ENCODE peak calls at places on chromosome X, in six cellular contexts. L, Z, J, O, X and M are unnamed samples.

GRCh38 chrX:153245288-153245731 is 66.2 kb downstream of the MAGEA1 start:
- DNase-seq in L (no peak), Z (peak; percentile 66), J (peak; percentile 37), O (no peak), X (no peak), M (no peak)

GRCh38 chrX:18643853-18644252 is 28.1 kb downstream of the RS1 start:
- DNase-seq in L (no peak), Z (no peak), J (no peak), O (no peak), X (no peak), M (no peak)

GRCh38 chrX:148854351-148854750 is 353.9 kb downstream of the AFF2 start:
- DNase-seq in L (no peak), Z (no peak), J (no peak), O (no peak), X (peak; percentile 45), M (no peak)

GRCh38 chrX:107710617-107711391 is 64.8 kb downstream of the TSC22D3 start:
- DNase-seq in L (no peak), Z (peak; percentile 76), J (no peak), O (peak; percentile 89), X (peak; percentile 88), M (no peak)

GRCh38 chrX:118824173-118824782 is 654 bp downstream of the ZCCHC12 start:
- DNase-seq in L (no peak), Z (peak; percentile 47), J (peak; percentile 35), O (no peak), X (no peak), M (no peak)

GRCh38 chrX:74510401-74510800 is 89.1 kb downstream of the SLC16A2 start:
- DNase-seq in L (no peak), Z (no peak), J (no peak), O (no peak), X (no peak), M (no peak)

GRCh38 chrX:15579778-15580747 is 20.7 kb downstream of the ACE2 start:
- DNase-seq in L (no peak), Z (peak; percentile 5), J (no peak), O (no peak), X (peak; percentile 44), M (no peak)

GRCh38 chrX:21974011-21974385 is 33.5 kb downstream of the SMS start:
- DNase-seq in L (no peak), Z (no peak), J (no peak), O (no peak), X (peak; percentile 30), M (no peak)

GRCh38 chrX:150225756-150226155 is 137.4 kb upstream of the MAMLD1 start:
- DNase-seq in L (no peak), Z (peak; percentile 38), J (peak; percentile 43), O (no peak), X (no peak), M (no peak)

GRCh38 chrX:1852082-1852481 is 237.2 kb downstream of the ASMT start:
- DNase-seq in L (no peak), Z (no peak), J (no peak), O (no peak), X (no peak), M (no peak)

GRCh38 chrX:119008122-119008744 is 33.8 kb downstream of the LONRF3 start:
- DNase-seq in L (no peak), Z (peak; percentile 49), J (no peak), O (no peak), X (no peak), M (no peak)

GRCh38 chrX:8801041-8801599 is at the start of gene FAM9A:
- DNase-seq in L (no peak), Z (no peak), J (no peak), O (no peak), X (no peak), M (no peak)

GRCh38 chrX:106931831-106932491 is 11.8 kb downstream of the CLDN2 start:
- DNase-seq in L (no peak), Z (no peak), J (no peak), O (no peak), X (peak; percentile 7), M (no peak)

GRCh38 chrX:65595460-65595876 is 60.9 kb upstream of the LAS1L start:
- DNase-seq in L (peak; percentile 93), Z (peak; percentile 94), J (peak; percentile 90), O (peak; percentile 99), X (peak; percentile 81), M (peak; percentile 74)
- H3K27me3 ChIP-seq in L (no peaks in the 10 kb centered on the region), Z (no peaks in the 10 kb centered on the region), J (no peaks in the 10 kb centered on the region), O (no peaks in the 10 kb centered on the region), X (no peaks in the 10 kb centered on the region), M (no peaks in the 10 kb centered on the region)

GRCh38 chrX:154358829-154359228 is 15.6 kb downstream of the FLNA start:
- DNase-seq in L (no peak), Z (no peak), J (no peak), O (no peak), X (no peak), M (no peak)

GRCh38 chrX:154360155-154360713 is 14.2 kb downstream of the FLNA start:
- DNase-seq in L (no peak), Z (no peak), J (no peak), O (no peak), X (no peak), M (no peak)

GRCh38 chrX:154358011-154358410 is 16.4 kb downstream of the FLNA start:
- DNase-seq in L (no peak), Z (no peak), J (no peak), O (no peak), X (no peak), M (no peak)

GRCh38 chrX:154357205-154357604 is 17.2 kb downstream of the FLNA start:
- DNase-seq in L (no peak), Z (no peak), J (no peak), O (no peak), X (no peak), M (no peak)

DNA sequence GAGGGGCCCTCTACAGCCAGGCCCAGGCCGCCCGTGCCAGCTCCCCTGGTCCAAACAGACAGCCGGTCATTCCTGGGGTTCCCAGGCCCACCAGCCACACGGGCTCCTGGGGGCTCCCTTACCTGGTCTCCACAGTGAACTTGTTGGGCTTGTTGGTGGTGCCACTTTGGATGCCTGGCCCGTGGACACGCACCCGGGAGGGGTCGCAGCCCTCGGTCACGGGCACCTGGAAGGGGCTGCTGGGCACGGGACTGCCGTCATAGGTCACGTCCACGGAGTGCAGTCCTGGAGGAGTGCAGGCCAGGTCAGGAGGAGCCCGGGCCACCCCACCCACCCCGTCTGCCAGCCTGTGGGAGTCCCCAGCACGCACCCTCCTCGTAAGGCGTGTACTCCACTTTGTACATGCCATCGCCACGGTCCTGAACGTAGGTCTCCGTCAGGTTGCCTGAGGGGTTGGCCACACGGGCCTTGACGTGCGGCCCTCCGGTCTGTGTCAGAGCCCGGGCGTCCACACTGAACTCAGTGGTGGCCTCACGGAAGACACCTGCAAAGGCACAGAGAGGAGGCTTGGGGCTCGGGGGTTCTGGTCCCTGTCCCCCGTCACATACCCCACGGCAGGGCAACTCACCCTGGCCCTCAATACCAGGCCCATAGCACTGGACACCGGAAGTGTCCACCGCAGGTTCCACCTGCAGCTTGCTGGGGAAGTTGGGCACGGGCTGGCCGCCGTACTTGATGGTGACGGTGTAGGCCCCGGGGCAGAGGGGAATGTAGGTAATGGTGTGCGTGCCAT is 14.9 kb downstream of the FLNA start:
- DNase-seq in L (no peak), Z (no peak), J (no peak), O (no peak), X (no peak), M (no peak)
- H3K27ac ChIP-seq in L (peak overlapping the region; percentile 24), Z (no peak overlapping the region), J (no peak overlapping the region), O (peak overlapping the region; percentile 19), X (no peak overlapping the region), M (no peak overlapping the region)

DNA sequence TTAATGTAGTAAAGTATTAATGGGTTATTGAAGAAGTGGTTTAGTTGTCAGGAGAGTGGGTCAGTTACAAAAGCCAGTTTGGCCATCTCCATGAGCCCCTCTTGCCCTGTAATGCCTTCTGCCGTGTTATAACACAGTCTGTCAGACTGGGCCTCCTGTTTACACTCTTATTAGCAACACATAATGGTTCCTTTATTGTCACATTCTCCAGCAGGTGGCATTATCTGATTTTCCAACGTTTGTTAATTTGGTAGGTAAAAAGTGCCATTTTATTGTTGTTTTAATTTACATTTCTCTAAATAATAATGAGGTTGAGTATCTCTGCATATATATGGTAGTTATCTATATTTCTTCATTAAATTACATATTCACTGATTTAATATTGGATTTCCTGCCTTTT is 560.8 kb downstream of the FGF13 start:
- DNase-seq in L (no peak), Z (peak; percentile 13), J (no peak), O (no peak), X (no peak), M (no peak)
- H3K27me3 ChIP-seq in L (no peaks in the 10 kb centered on the region), Z (no peaks in the 10 kb centered on the region), J (no peaks in the 10 kb centered on the region), O (no peaks in the 10 kb centered on the region), X (no peaks in the 10 kb centered on the region), M (no peaks in the 10 kb centered on the region)

GRCh38 chrX:133333154-133333750 is 82.0 kb downstream of the GPC4 start:
- DNase-seq in L (no peak), Z (no peak), J (no peak), O (no peak), X (no peak), M (no peak)

GRCh38 chrX:133335027-133335426 is 80.3 kb downstream of the GPC4 start:
- DNase-seq in L (no peak), Z (peak; percentile 53), J (no peak), O (no peak), X (peak; percentile 11), M (no peak)

DNA sequence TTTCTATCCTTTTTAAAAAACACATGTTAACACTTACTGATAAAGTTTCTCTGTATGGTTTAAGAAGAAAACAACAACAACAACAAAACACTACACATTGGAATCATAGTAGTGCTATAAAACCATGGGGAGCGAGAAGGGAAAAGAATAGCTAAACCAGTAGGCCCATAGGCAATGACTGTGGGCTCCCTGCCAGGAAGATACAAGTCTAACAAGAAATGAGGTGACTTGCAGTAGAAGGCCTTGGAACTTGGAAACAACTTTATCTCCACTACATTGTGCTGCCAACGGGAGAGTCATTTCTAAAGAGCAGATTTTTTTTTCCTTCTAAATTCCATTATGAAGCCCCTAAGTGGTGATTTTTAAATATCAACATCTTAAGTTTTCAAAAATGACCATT is 78.0 kb downstream of the GPC4 start:
- DNase-seq in L (no peak), Z (no peak), J (no peak), O (peak; percentile 65), X (no peak), M (no peak)
- H3K27ac ChIP-seq in L (no peak overlapping the region), Z (no peak overlapping the region), J (no peak overlapping the region), O (peak overlapping the region; percentile 5), X (no peak overlapping the region), M (no peak overlapping the region)

GRCh38 chrX:110440016-110440805 is 81.6 kb downstream of the RTL9 start:
- DNase-seq in L (no peak), Z (no peak), J (no peak), O (no peak), X (no peak), M (no peak)
- H3K27me3 ChIP-seq in L (no peaks in the 10 kb centered on the region), Z (no peaks in the 10 kb centered on the region), J (no peaks in the 10 kb centered on the region), O (no peaks in the 10 kb centered on the region), X (no peaks in the 10 kb centered on the region), M (no peaks in the 10 kb centered on the region)

GRCh38 chrX:72216973-72217372 is 21.9 kb downstream of the ERCC6L start:
- DNase-seq in L (no peak), Z (no peak), J (no peak), O (no peak), X (no peak), M (no peak)
- H3K27ac ChIP-seq in L (no peak overlapping the region), Z (no peak overlapping the region), J (no peak overlapping the region), O (no peak overlapping the region), X (no peak overlapping the region), M (no peak overlapping the region)

DNA sequence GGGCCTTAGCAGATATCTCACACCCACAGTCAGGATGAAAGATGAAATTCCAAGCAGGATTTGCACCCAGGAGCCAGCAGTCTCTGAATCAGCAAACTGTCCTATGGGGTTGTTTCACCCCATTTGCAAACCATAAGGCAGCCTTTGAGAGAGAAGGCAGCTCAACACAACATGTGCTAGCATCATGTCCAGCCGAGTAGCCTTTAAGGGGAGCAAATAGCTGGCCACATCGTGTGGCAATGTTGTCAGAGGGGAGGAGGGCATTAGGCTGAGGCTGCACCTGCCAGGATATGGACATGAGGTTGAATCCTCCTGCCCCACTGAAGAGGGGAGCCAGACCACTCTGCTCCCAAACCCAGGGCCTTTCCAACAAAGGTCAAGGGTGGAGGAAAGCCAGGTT is 20.6 kb upstream of the PJA1 start:
- DNase-seq in L (no peak), Z (no peak), J (peak; percentile 8), O (peak; percentile 22), X (no peak), M (no peak)
- H3K27me3 ChIP-seq in L (no peaks in the 10 kb centered on the region), Z (no peaks in the 10 kb centered on the region), J (no peaks in the 10 kb centered on the region), O (no peaks in the 10 kb centered on the region), X (no peaks in the 10 kb centered on the region), M (no peaks in the 10 kb centered on the region)